ENCODE peak calls at places on chromosomes 6 and 20, in four cellular contexts. One of them, this sample, is unnamed.

GRCh38 chr6:52981215-52981910 is 13.7 kb downstream of the GSTA4 start:
- DNase-seq in mammary epithelial cell: no peak
- DNase-seq in colonic mucosa: no peak
- DNase-seq in bronchial epithelial cell: no peak
- DNase-seq in this sample: no peak

GRCh38 chr20:63176035-63176434 is 39.9 kb downstream of the YTHDF1 start:
- DNase-seq in mammary epithelial cell: no peak
- DNase-seq in colonic mucosa: no peak
- DNase-seq in bronchial epithelial cell: no peak
- DNase-seq in this sample: no peak

GRCh38 chr6:7891098-7891872 is 19.3 kb downstream of the TXNDC5 start:
- DNase-seq in mammary epithelial cell: no peak
- DNase-seq in colonic mucosa: no peak
- DNase-seq in bronchial epithelial cell: no peak
- DNase-seq in this sample: no peak

GRCh38 chr6:1609662-1610496 is at the start of gene FOXC1:
- DNase-seq in mammary epithelial cell: peak
- DNase-seq in colonic mucosa: peak
- DNase-seq in bronchial epithelial cell: peak
- DNase-seq in this sample: peak

GRCh38 chr20:57173041-57173440 is 93.4 kb downstream of the BMP7 start:
- DNase-seq in mammary epithelial cell: no peak
- DNase-seq in colonic mucosa: no peak
- DNase-seq in bronchial epithelial cell: no peak
- DNase-seq in this sample: no peak

GRCh38 chr6:113529191-113529590 is 328.0 kb upstream of the MARCKS start:
- DNase-seq in mammary epithelial cell: peak
- DNase-seq in colonic mucosa: no peak
- DNase-seq in bronchial epithelial cell: peak
- DNase-seq in this sample: no peak

GRCh38 chr6:74256387-74257180 is 560.6 kb downstream of the CD109 start:
- DNase-seq in mammary epithelial cell: no peak
- DNase-seq in colonic mucosa: no peak
- DNase-seq in bronchial epithelial cell: no peak
- DNase-seq in this sample: no peak

GRCh38 chr6:112041535-112041934 is 12.4 kb upstream of the CCN6 start:
- DNase-seq in mammary epithelial cell: no peak
- DNase-seq in colonic mucosa: no peak
- DNase-seq in bronchial epithelial cell: no peak
- DNase-seq in this sample: no peak

GRCh38 chr20:17648782-17649730 is 33.0 kb downstream of the RRBP1 start:
- DNase-seq in mammary epithelial cell: no peak
- DNase-seq in colonic mucosa: peak
- DNase-seq in bronchial epithelial cell: no peak
- DNase-seq in this sample: peak

GRCh38 chr6:152110878-152111820 is 303.7 kb downstream of the ESR1 start:
- DNase-seq in mammary epithelial cell: peak
- DNase-seq in colonic mucosa: no peak
- DNase-seq in bronchial epithelial cell: no peak
- DNase-seq in this sample: no peak

GRCh38 chr6:42279144-42279781 is 61.6 kb upstream of the MRPS10 start:
- DNase-seq in mammary epithelial cell: peak
- DNase-seq in colonic mucosa: peak
- DNase-seq in bronchial epithelial cell: peak
- DNase-seq in this sample: peak

GRCh38 chr6:50091641-50092040 is 41.9 kb upstream of the DEFB112 start:
- DNase-seq in mammary epithelial cell: peak
- DNase-seq in colonic mucosa: no peak
- DNase-seq in bronchial epithelial cell: peak
- DNase-seq in this sample: no peak

GRCh38 chr6:111342913-111343312 is 140.1 kb downstream of the REV3L start:
- DNase-seq in mammary epithelial cell: no peak
- DNase-seq in colonic mucosa: no peak
- DNase-seq in bronchial epithelial cell: peak
- DNase-seq in this sample: no peak

GRCh38 chr6:159062564-159062945 is 17.8 kb upstream of the TAGAP start:
- DNase-seq in mammary epithelial cell: no peak
- DNase-seq in colonic mucosa: no peak
- DNase-seq in bronchial epithelial cell: no peak
- DNase-seq in this sample: no peak
- H3K4me3 ChIP-seq in mammary epithelial cell: no peak
- H3K4me3 ChIP-seq in colonic mucosa: no peak
- H3K4me3 ChIP-seq in bronchial epithelial cell: no peak
- H3K4me3 ChIP-seq in this sample: no peak

DNA sequence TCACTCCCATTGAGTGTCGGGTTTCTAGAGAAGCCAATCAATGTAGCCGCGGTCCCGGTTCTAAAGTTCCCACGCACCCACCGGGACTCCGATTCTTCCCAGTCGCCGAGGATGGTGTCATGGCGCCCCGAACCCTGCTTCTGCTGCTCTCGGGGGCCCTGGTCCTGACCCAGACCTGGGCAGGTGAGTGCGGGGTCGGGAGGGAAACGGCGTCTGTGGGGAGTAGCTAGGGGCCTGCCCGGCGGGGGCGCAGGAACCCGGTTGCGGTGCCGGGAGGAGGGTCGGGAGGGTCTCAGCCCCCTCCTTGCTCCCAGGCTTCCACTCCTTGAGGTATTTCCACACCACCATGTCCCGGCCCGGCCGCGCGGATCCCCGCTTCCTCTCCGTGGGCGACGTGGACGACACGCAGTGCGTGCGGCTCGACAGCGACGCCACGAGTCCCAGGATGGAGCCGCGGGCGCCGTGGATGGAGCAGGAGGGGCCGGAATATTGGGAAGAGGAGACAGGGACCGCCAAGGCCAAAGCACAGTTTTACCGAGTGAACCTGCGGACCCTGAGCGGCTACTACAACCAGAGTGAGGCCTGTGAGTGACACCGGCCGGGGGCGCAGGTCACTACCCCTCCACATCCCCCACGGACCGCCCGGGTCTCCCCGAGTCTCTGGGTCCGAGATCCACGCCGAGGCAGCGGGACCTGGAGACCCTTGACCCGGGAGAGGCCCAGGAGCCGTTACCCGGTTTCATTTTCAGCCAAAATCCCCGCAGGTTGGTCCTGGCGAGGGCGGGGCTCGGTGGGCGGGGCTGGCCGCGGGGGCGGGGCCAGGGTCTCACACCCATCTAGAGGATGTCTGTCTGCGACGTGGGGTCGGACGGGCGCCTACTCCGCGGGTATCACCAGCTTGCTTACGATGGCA is 35.2 kb upstream of the HLA-G start:
- DNase-seq in mammary epithelial cell: peak
- DNase-seq in colonic mucosa: peak
- DNase-seq in bronchial epithelial cell: no peak
- DNase-seq in this sample: peak
- TF ChIP-seq CTCF in mammary epithelial cell: peak
- TF ChIP-seq CTCF in colonic mucosa: peak
- TF ChIP-seq CTCF in bronchial epithelial cell: peak
- TF ChIP-seq CTCF in this sample: no peak

DNA sequence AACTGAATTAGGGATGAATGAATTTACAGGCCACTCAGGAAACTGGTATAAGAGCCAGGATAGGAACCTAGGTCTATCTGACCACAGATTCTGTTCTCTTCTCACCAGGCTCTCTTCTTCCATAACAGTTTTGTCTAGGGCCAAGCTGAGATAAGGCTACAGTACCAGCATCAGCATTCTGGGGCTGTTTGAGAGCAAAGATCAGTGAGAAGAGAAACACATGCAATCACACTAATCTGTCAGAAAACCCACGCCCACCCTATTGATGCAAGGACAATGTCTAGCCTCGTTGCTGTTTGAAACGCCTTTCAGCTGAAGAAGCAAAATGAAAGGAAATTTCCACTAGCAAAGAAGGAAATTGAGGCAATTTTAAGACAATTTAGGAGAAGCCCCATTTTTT is 137.7 kb downstream of the LCA5 start:
- DNase-seq in mammary epithelial cell: no peak
- DNase-seq in colonic mucosa: no peak
- DNase-seq in bronchial epithelial cell: no peak
- DNase-seq in this sample: peak
- H3K4me3 ChIP-seq in mammary epithelial cell: no peak
- H3K4me3 ChIP-seq in colonic mucosa: no peak
- H3K4me3 ChIP-seq in bronchial epithelial cell: no peak
- H3K4me3 ChIP-seq in this sample: no peak

GRCh38 chr20:24781061-24781980 is 167.7 kb upstream of the CST7 start:
- DNase-seq in mammary epithelial cell: peak
- DNase-seq in colonic mucosa: no peak
- DNase-seq in bronchial epithelial cell: peak
- DNase-seq in this sample: peak
- TF ChIP-seq CTCF in mammary epithelial cell: peak
- TF ChIP-seq CTCF in colonic mucosa: peak
- TF ChIP-seq CTCF in bronchial epithelial cell: peak
- TF ChIP-seq CTCF in this sample: peak

DNA sequence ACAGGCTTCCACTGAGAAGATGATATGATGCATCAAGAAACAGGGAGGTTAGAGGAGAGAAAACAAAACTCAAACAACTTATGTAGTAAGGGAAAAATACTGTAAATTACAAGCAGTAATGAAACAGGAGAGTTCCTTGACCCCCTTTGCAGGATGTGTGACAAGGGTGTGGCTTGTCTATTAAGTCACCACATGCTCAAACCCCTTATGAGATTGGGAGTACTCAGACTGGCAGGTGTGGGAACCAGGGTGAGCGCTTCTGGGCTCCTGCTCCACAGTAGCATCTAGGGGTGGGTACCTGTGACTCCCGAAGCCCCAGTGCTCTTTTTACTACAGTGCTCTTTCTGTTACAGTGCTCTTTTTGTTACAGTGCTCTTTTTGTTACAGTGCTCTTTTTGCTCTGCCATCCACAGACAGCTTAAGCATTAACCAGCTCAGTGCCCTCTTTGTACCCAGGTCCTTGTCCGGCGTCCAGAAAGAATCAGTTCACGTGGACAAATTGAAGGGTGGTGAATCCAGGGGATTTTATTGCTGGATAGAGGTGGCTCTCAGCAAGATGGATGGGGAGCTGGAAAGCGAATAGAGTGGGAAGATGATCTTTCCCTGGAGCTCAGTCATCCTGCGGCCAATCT is 28.7 kb downstream of the OLIG3 start:
- DNase-seq in mammary epithelial cell: no peak
- DNase-seq in colonic mucosa: no peak
- DNase-seq in bronchial epithelial cell: no peak
- DNase-seq in this sample: no peak
- H3K4me3 ChIP-seq in mammary epithelial cell: no peak
- H3K4me3 ChIP-seq in colonic mucosa: no peak
- H3K4me3 ChIP-seq in bronchial epithelial cell: no peak
- H3K4me3 ChIP-seq in this sample: no peak

GRCh38 chr6:47353822-47354221 is 44.1 kb upstream of the TNFRSF21 start:
- DNase-seq in mammary epithelial cell: peak
- DNase-seq in colonic mucosa: no peak
- DNase-seq in bronchial epithelial cell: peak
- DNase-seq in this sample: no peak

GRCh38 chr6:47355496-47355895 is 45.8 kb upstream of the TNFRSF21 start:
- DNase-seq in mammary epithelial cell: no peak
- DNase-seq in colonic mucosa: no peak
- DNase-seq in bronchial epithelial cell: no peak
- DNase-seq in this sample: no peak

GRCh38 chr6:47352966-47353365 is 43.3 kb upstream of the TNFRSF21 start:
- DNase-seq in mammary epithelial cell: no peak
- DNase-seq in colonic mucosa: no peak
- DNase-seq in bronchial epithelial cell: no peak
- DNase-seq in this sample: no peak

GRCh38 chr6:47349931-47350330 is 40.2 kb upstream of the TNFRSF21 start:
- DNase-seq in mammary epithelial cell: no peak
- DNase-seq in colonic mucosa: no peak
- DNase-seq in bronchial epithelial cell: no peak
- DNase-seq in this sample: no peak

GRCh38 chr6:47352169-47352568 is 42.5 kb upstream of the TNFRSF21 start:
- DNase-seq in mammary epithelial cell: no peak
- DNase-seq in colonic mucosa: no peak
- DNase-seq in bronchial epithelial cell: no peak
- DNase-seq in this sample: no peak
- TF ChIP-seq CTCF in mammary epithelial cell: no peak
- TF ChIP-seq CTCF in colonic mucosa: no peak
- TF ChIP-seq CTCF in bronchial epithelial cell: no peak
- TF ChIP-seq CTCF in this sample: no peak

GRCh38 chr6:85592044-85592443 is 1.6 kb downstream of the SNX14 start:
- DNase-seq in mammary epithelial cell: no peak
- DNase-seq in colonic mucosa: no peak
- DNase-seq in bronchial epithelial cell: no peak
- DNase-seq in this sample: no peak
- H3K4me3 ChIP-seq in mammary epithelial cell: peak
- H3K4me3 ChIP-seq in colonic mucosa: peak
- H3K4me3 ChIP-seq in bronchial epithelial cell: no peak
- H3K4me3 ChIP-seq in this sample: peak